ENCODE peak calls at places on chromosome 11, in four cellular contexts. H, Y, F and M are unnamed samples. For H3K79me2, the result is how much of the 10 kb centered on the place peaks cover.

GRCh38 chr11:55942785-55943392 is 6.7 kb upstream of the OR5I1 start:
- DNase-seq in H (peak), Y (peak), F (peak), M (peak)

GRCh38 chr11:68127791-68128681 is 6.8 kb upstream of the CHKA start:
- DNase-seq in H (no peak), Y (peak), F (no peak), M (no peak)

GRCh38 chr11:100367892-100368291 is 319.2 kb upstream of the ARHGAP42 start:
- DNase-seq in H (no peak), Y (no peak), F (no peak), M (peak)

GRCh38 chr11:37511425-37511933 is 913.4 kb upstream of the RAG2 start:
- DNase-seq in H (no peak), Y (peak), F (no peak), M (peak)

GRCh38 chr11:32311351-32312077 is 123.8 kb downstream of the WT1 start:
- DNase-seq in H (no peak), Y (peak), F (no peak), M (no peak)

GRCh38 chr11:125082611-125083311 is 19.7 kb downstream of the SLC37A2 start:
- DNase-seq in H (no peak), Y (peak), F (no peak), M (peak)

GRCh38 chr11:57180141-57180561 is 1.6 kb upstream of the LRRC55 start:
- DNase-seq in H (no peak), Y (no peak), F (peak), M (no peak)

GRCh38 chr11:60922906-60923305 is 1.4 kb upstream of the TMEM132A start:
- DNase-seq in H (no peak), Y (no peak), F (no peak), M (no peak)

GRCh38 chr11:70879601-70880285 is 372.6 kb downstream of the SHANK2 start:
- DNase-seq in H (no peak), Y (no peak), F (no peak), M (no peak)

GRCh38 chr11:11860103-11860979 is 18.6 kb downstream of the USP47 start:
- DNase-seq in H (no peak), Y (peak), F (no peak), M (no peak)

GRCh38 chr11:11856638-11857037 is 14.9 kb downstream of the USP47 start:
- DNase-seq in H (peak), Y (peak), F (no peak), M (peak)

GRCh38 chr11:11862995-11863394 is 21.2 kb downstream of the USP47 start:
- DNase-seq in H (no peak), Y (no peak), F (no peak), M (no peak)

DNA sequence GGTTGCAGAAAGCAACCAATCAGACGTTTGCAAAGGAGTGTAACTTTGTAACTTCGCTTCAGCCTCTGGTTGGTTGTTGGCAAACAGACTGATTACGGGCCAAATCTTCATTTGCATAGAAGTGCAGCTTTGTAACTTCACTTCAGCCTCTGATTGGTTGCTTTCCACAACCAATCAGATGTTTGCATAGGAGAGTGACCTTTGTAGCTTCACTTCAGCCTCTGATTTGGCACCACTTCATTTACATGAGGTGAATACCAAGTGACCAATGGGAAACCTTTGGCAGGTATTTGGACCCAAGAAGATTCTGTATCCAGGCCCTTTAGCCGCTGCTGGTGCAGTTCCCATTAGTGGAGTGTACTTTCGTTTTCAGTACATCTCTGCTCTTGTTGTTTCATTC is 16.0 kb downstream of the USP47 start:
- DNase-seq in H (no peak), Y (no peak), F (no peak), M (no peak)
- H3K79me2 ChIP-seq in H (half or more), Y (half or more), F (half or more), M (half or more)

GRCh38 chr11:64872790-64873488 is 5.5 kb downstream of the EHD1 start:
- DNase-seq in H (no peak), Y (no peak), F (peak), M (no peak)
- H3K79me2 ChIP-seq in H (half or more), Y (half or more), F (half or more), M (half or more)

DNA sequence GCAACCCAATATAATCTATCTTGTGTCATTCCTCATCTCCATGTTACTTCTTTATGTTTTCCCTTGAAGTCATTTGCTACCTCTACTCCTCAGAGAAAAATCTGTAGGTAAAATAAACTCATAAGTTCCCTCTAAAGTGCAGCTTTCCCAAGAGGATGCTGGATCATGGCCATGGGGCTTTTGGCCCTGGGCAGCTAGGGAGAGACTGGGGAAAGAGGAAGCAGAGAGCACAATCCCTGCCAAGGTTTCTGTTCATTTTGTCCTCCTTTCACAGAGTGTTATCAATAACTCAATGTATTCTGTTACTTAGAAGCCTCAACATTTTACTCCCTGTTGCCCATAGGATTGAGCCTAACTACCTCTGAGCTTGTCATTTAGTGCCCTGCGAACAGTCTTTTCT is 9.0 kb downstream of the RNF121 start:
- DNase-seq in H (no peak), Y (no peak), F (no peak), M (no peak)
- H3K79me2 ChIP-seq in H (half or more), Y (half or more), F (half or more), M (half or more)

GRCh38 chr11:35951659-35952058 is 7.8 kb downstream of the LDLRAD3 start:
- DNase-seq in H (no peak), Y (no peak), F (no peak), M (no peak)

GRCh38 chr11:35947437-35947836 is 3.6 kb downstream of the LDLRAD3 start:
- DNase-seq in H (no peak), Y (no peak), F (no peak), M (no peak)

GRCh38 chr11:35953081-35953480 is 9.2 kb downstream of the LDLRAD3 start:
- DNase-seq in H (no peak), Y (peak), F (no peak), M (no peak)

GRCh38 chr11:35949242-35949641 is 5.4 kb downstream of the LDLRAD3 start:
- DNase-seq in H (no peak), Y (no peak), F (no peak), M (peak)

GRCh38 chr11:35950082-35950481 is 6.2 kb downstream of the LDLRAD3 start:
- DNase-seq in H (no peak), Y (peak), F (no peak), M (no peak)
- H3K79me2 ChIP-seq in H (under half), Y (half or more), F (under half), M (half or more)

GRCh38 chr11:73579641-73580434 is 18.1 kb downstream of the FAM168A start:
- DNase-seq in H (no peak), Y (no peak), F (no peak), M (no peak)
- H3K79me2 ChIP-seq in H (under half), Y (under half), F (under half), M (under half)

GRCh38 chr11:15775051-15775541 is 581.2 kb downstream of the SOX6 start:
- DNase-seq in H (no peak), Y (no peak), F (no peak), M (no peak)
- H3K79me2 ChIP-seq in H (under half), Y (under half), F (under half), M (under half)

GRCh38 chr11:33719587-33719986 is 16.6 kb downstream of the CD59 start:
- DNase-seq in H (no peak), Y (peak), F (no peak), M (peak)
- H3K79me2 ChIP-seq in H (half or more), Y (half or more), F (under half), M (half or more)